ENCODE peak calls at places on chromosomes 7 and 10, in four cellular contexts. One of them, this sample, is unnamed. For H3K4me1, the result is how much of the 10 kb centered on the place peaks cover.

GRCh38 chr10:84177541-84178386 is 4.2 kb downstream of the GPR15LG start:
- DNase-seq in left ventricle myocardium inferior: peak
- DNase-seq in colonic mucosa: no peak
- DNase-seq in kidney: no peak
- DNase-seq in this sample: no peak

GRCh38 chr7:1028044-1028770 is 16.1 kb upstream of the GPR146 start:
- DNase-seq in colonic mucosa: peak
- DNase-seq in kidney: peak
- DNase-seq in left ventricle myocardium inferior: peak
- DNase-seq in this sample: peak

GRCh38 chr7:30800785-30801252 is 29.6 kb downstream of the MINDY4 start:
- DNase-seq in left ventricle myocardium inferior: no peak
- DNase-seq in kidney: no peak
- DNase-seq in colonic mucosa: peak
- DNase-seq in this sample: peak

GRCh38 chr10:35875281-35875680 is 233.2 kb upstream of the FZD8 start:
- DNase-seq in kidney: no peak
- DNase-seq in colonic mucosa: no peak
- DNase-seq in left ventricle myocardium inferior: no peak
- DNase-seq in this sample: no peak

GRCh38 chr7:96596120-96596826 is 113.4 kb downstream of the SEM1 start:
- DNase-seq in left ventricle myocardium inferior: no peak
- DNase-seq in colonic mucosa: no peak
- DNase-seq in kidney: no peak
- DNase-seq in this sample: no peak

GRCh38 chr10:128475686-128476410 is 349.6 kb upstream of the MKI67 start:
- DNase-seq in colonic mucosa: no peak
- DNase-seq in left ventricle myocardium inferior: no peak
- DNase-seq in kidney: peak
- DNase-seq in this sample: no peak

GRCh38 chr10:62893036-62893435 is 76.9 kb upstream of the EGR2 start:
- DNase-seq in kidney: no peak
- DNase-seq in left ventricle myocardium inferior: no peak
- DNase-seq in colonic mucosa: no peak
- DNase-seq in this sample: no peak

GRCh38 chr10:5553400-5554170 is 28.8 kb downstream of the CALML3 start:
- DNase-seq in left ventricle myocardium inferior: peak
- DNase-seq in kidney: peak
- DNase-seq in colonic mucosa: no peak
- DNase-seq in this sample: no peak

GRCh38 chr7:77917500-77918262 is 119.1 kb downstream of the PHTF2 start:
- DNase-seq in kidney: no peak
- DNase-seq in colonic mucosa: no peak
- DNase-seq in left ventricle myocardium inferior: no peak
- DNase-seq in this sample: no peak

GRCh38 chr7:98808751-98809460 is 60.9 kb downstream of the TMEM130 start:
- DNase-seq in left ventricle myocardium inferior: no peak
- DNase-seq in kidney: no peak
- DNase-seq in colonic mucosa: no peak
- DNase-seq in this sample: no peak

GRCh38 chr7:98352621-98353020 is 48.3 kb downstream of the BAIAP2L1 start:
- DNase-seq in left ventricle myocardium inferior: no peak
- DNase-seq in kidney: no peak
- DNase-seq in colonic mucosa: peak
- DNase-seq in this sample: no peak

GRCh38 chr10:95476482-95477174 is 84.5 kb downstream of the SORBS1 start:
- DNase-seq in kidney: no peak
- DNase-seq in left ventricle myocardium inferior: no peak
- DNase-seq in colonic mucosa: no peak
- DNase-seq in this sample: no peak

GRCh38 chr10:102429468-102429867 is 2.9 kb downstream of the CUEDC2 start:
- DNase-seq in colonic mucosa: no peak
- DNase-seq in kidney: no peak
- DNase-seq in left ventricle myocardium inferior: no peak
- DNase-seq in this sample: no peak

GRCh38 chr7:121485457-121486243 is 89.5 kb upstream of the FAM3C start:
- DNase-seq in colonic mucosa: no peak
- DNase-seq in kidney: no peak
- DNase-seq in left ventricle myocardium inferior: peak
- DNase-seq in this sample: no peak

GRCh38 chr7:35259555-35259954 is 5.7 kb upstream of the TBX20 start:
- DNase-seq in kidney: no peak
- DNase-seq in left ventricle myocardium inferior: no peak
- DNase-seq in colonic mucosa: no peak
- DNase-seq in this sample: no peak

GRCh38 chr10:98456043-98456570 is 9.4 kb upstream of the HPS1 start:
- DNase-seq in kidney: no peak
- DNase-seq in left ventricle myocardium inferior: no peak
- DNase-seq in colonic mucosa: no peak
- DNase-seq in this sample: no peak

GRCh38 chr7:133253522-133253882 is 624 bp downstream of the EXOC4 start:
- DNase-seq in kidney: no peak
- DNase-seq in left ventricle myocardium inferior: no peak
- DNase-seq in colonic mucosa: peak
- DNase-seq in this sample: no peak

GRCh38 chr10:119516381-119517234 is 25.9 kb downstream of the RGS10 start:
- DNase-seq in kidney: no peak
- DNase-seq in colonic mucosa: no peak
- DNase-seq in left ventricle myocardium inferior: no peak
- DNase-seq in this sample: peak

GRCh38 chr10:123236122-123236521 is 81.9 kb downstream of the BUB3 start:
- DNase-seq in left ventricle myocardium inferior: no peak
- DNase-seq in kidney: no peak
- DNase-seq in colonic mucosa: no peak
- DNase-seq in this sample: no peak

GRCh38 chr10:16314259-16314658 is 122.6 kb upstream of the PTER start:
- DNase-seq in colonic mucosa: no peak
- DNase-seq in left ventricle myocardium inferior: no peak
- DNase-seq in kidney: no peak
- DNase-seq in this sample: no peak

GRCh38 chr7:4299431-4299830 is 382.7 kb upstream of the FOXK1 start:
- DNase-seq in kidney: peak
- DNase-seq in left ventricle myocardium inferior: no peak
- DNase-seq in colonic mucosa: no peak
- DNase-seq in this sample: no peak

GRCh38 chr7:146658604-146659003 is 542.0 kb downstream of the CNTNAP2 start:
- DNase-seq in colonic mucosa: no peak
- DNase-seq in kidney: no peak
- DNase-seq in left ventricle myocardium inferior: no peak
- DNase-seq in this sample: no peak

GRCh38 chr7:140165422-140165821 is 11.4 kb downstream of the KDM7A start:
- DNase-seq in colonic mucosa: no peak
- DNase-seq in kidney: no peak
- DNase-seq in left ventricle myocardium inferior: no peak
- DNase-seq in this sample: no peak

GRCh38 chr10:104657458-104657857 is 16.4 kb downstream of the SORCS3 start:
- DNase-seq in colonic mucosa: no peak
- DNase-seq in left ventricle myocardium inferior: no peak
- DNase-seq in kidney: no peak
- DNase-seq in this sample: no peak

GRCh38 chr7:17369686-17370426 is 71.4 kb downstream of the AHR start:
- DNase-seq in kidney: no peak
- DNase-seq in colonic mucosa: no peak
- DNase-seq in left ventricle myocardium inferior: no peak
- DNase-seq in this sample: peak

GRCh38 chr7:48173983-48174382 is 2.7 kb downstream of the ABCA13 start:
- DNase-seq in left ventricle myocardium inferior: no peak
- DNase-seq in kidney: no peak
- DNase-seq in colonic mucosa: no peak
- DNase-seq in this sample: no peak

GRCh38 chr10:63738410-63738809 is 217.2 kb downstream of the REEP3 start:
- DNase-seq in kidney: no peak
- DNase-seq in colonic mucosa: no peak
- DNase-seq in left ventricle myocardium inferior: no peak
- DNase-seq in this sample: no peak

GRCh38 chr10:127549009-127549408 is at the start of gene NPS:
- DNase-seq in left ventricle myocardium inferior: no peak
- DNase-seq in colonic mucosa: no peak
- DNase-seq in kidney: no peak
- DNase-seq in this sample: no peak

GRCh38 chr10:104122273-104123107 is 519 bp downstream of the SFR1 start:
- DNase-seq in left ventricle myocardium inferior: peak
- DNase-seq in kidney: no peak
- DNase-seq in colonic mucosa: no peak
- DNase-seq in this sample: no peak

GRCh38 chr7:151494569-151495284 is 25.0 kb downstream of the RHEB start:
- DNase-seq in kidney: no peak
- DNase-seq in left ventricle myocardium inferior: no peak
- DNase-seq in colonic mucosa: no peak
- DNase-seq in this sample: no peak
- H3K4me3 ChIP-seq in kidney: no peak
- H3K4me3 ChIP-seq in left ventricle myocardium inferior: no peak
- H3K4me3 ChIP-seq in colonic mucosa: no peak
- H3K4me3 ChIP-seq in this sample: no peak

GRCh38 chr10:125033146-125033924 is 91.4 kb downstream of the ZRANB1 start:
- DNase-seq in colonic mucosa: no peak
- DNase-seq in kidney: no peak
- DNase-seq in left ventricle myocardium inferior: no peak
- DNase-seq in this sample: no peak

GRCh38 chr10:125034671-125035070 is 92.7 kb downstream of the ZRANB1 start:
- DNase-seq in left ventricle myocardium inferior: no peak
- DNase-seq in kidney: no peak
- DNase-seq in colonic mucosa: no peak
- DNase-seq in this sample: no peak

GRCh38 chr10:125037145-125037544 is 95.2 kb downstream of the ZRANB1 start:
- DNase-seq in kidney: peak
- DNase-seq in left ventricle myocardium inferior: no peak
- DNase-seq in colonic mucosa: peak
- DNase-seq in this sample: peak

GRCh38 chr10:125035588-125036298 is 93.8 kb downstream of the ZRANB1 start:
- DNase-seq in left ventricle myocardium inferior: no peak
- DNase-seq in colonic mucosa: no peak
- DNase-seq in kidney: no peak
- DNase-seq in this sample: no peak

GRCh38 chr10:125035136-125035535 is 93.2 kb downstream of the ZRANB1 start:
- DNase-seq in kidney: no peak
- DNase-seq in left ventricle myocardium inferior: no peak
- DNase-seq in colonic mucosa: no peak
- DNase-seq in this sample: no peak
- H3K4me1 ChIP-seq in kidney: under half
- H3K4me1 ChIP-seq in left ventricle myocardium inferior: half or more
- H3K4me1 ChIP-seq in colonic mucosa: under half
- H3K4me1 ChIP-seq in this sample: under half

DNA sequence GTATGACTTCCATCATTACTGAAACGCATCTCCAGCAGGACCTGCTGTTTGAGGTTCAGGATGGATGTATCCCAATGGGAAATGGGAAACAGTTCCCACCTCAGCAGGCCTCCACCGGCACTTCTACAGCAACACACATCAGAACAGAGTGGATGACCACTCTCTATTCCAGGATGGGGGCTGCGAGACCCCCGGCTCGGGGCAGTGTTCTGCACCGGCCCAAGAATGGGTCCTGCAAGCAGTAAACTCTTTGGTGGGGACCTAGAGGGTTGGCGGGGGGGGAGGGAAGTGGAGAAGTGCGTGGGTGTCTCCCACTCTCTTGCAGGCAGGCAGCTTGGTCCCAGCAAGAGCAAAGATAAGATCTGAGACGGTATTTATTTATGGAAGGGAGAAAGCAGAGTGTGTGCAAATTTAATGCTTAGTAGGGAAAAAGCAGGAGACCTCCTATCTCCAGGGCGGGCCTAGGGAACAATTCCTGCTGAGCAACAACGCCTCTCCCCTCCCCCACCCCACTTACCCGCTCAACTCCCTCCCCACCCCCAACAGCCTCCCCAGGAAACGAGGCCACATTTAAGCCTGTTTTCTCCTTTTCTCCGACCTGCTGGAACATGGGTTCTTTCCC is 4.0 kb downstream of the SFMBT2 start:
- DNase-seq in left ventricle myocardium inferior: peak
- DNase-seq in kidney: peak
- DNase-seq in colonic mucosa: no peak
- DNase-seq in this sample: no peak
- H3K4me3 ChIP-seq in left ventricle myocardium inferior: peak
- H3K4me3 ChIP-seq in kidney: peak
- H3K4me3 ChIP-seq in colonic mucosa: no peak
- H3K4me3 ChIP-seq in this sample: no peak

GRCh38 chr7:128361463-128362441 is at the start of gene PRRT4:
- DNase-seq in colonic mucosa: no peak
- DNase-seq in kidney: no peak
- DNase-seq in left ventricle myocardium inferior: peak
- DNase-seq in this sample: no peak
- H3K4me1 ChIP-seq in colonic mucosa: under half
- H3K4me1 ChIP-seq in kidney: under half
- H3K4me1 ChIP-seq in left ventricle myocardium inferior: under half
- H3K4me1 ChIP-seq in this sample: under half

DNA sequence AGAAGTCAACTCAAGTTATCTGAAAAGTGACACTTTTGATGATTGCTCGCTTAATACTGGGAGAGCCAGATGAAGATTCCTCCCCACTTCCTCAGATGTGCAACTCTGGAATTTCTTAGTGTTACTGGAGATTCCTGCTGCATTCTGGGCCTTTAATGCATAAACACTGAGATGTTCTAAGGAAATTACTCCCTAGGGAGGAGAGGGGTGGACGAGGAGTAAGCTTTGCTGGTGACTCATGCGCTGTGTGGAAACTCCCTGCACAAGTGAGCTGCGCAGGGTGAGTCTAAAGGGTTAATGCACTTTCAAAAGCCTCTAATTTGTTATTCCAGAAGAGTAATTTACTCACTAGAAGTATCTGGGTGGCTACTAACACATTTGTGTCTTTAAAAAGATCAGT is 46.3 kb downstream of the EGFR start:
- DNase-seq in kidney: peak
- DNase-seq in colonic mucosa: no peak
- DNase-seq in left ventricle myocardium inferior: no peak
- DNase-seq in this sample: peak
- H3K4me3 ChIP-seq in kidney: no peak
- H3K4me3 ChIP-seq in colonic mucosa: no peak
- H3K4me3 ChIP-seq in left ventricle myocardium inferior: no peak
- H3K4me3 ChIP-seq in this sample: no peak

GRCh38 chr10:77386833-77387232 is 250.8 kb downstream of the KCNMA1 start:
- DNase-seq in left ventricle myocardium inferior: no peak
- DNase-seq in kidney: no peak
- DNase-seq in colonic mucosa: no peak
- DNase-seq in this sample: no peak
- H3K4me1 ChIP-seq in left ventricle myocardium inferior: under half
- H3K4me1 ChIP-seq in kidney: under half
- H3K4me1 ChIP-seq in colonic mucosa: under half
- H3K4me1 ChIP-seq in this sample: under half

GRCh38 chr10:110672580-110672919 is 28.4 kb downstream of the RBM20 start:
- DNase-seq in kidney: no peak
- DNase-seq in colonic mucosa: no peak
- DNase-seq in left ventricle myocardium inferior: no peak
- DNase-seq in this sample: no peak

GRCh38 chr10:110680473-110681020 is 36.4 kb downstream of the RBM20 start:
- DNase-seq in colonic mucosa: no peak
- DNase-seq in left ventricle myocardium inferior: no peak
- DNase-seq in kidney: no peak
- DNase-seq in this sample: no peak

GRCh38 chr10:110679633-110680472 is 35.7 kb downstream of the RBM20 start:
- DNase-seq in colonic mucosa: no peak
- DNase-seq in left ventricle myocardium inferior: peak
- DNase-seq in kidney: no peak
- DNase-seq in this sample: no peak

GRCh38 chr10:110671788-110672579 is 27.8 kb downstream of the RBM20 start:
- DNase-seq in colonic mucosa: peak
- DNase-seq in kidney: peak
- DNase-seq in left ventricle myocardium inferior: peak
- DNase-seq in this sample: peak

GRCh38 chr10:110676016-110676415 is 31.9 kb downstream of the RBM20 start:
- DNase-seq in kidney: no peak
- DNase-seq in left ventricle myocardium inferior: no peak
- DNase-seq in colonic mucosa: no peak
- DNase-seq in this sample: no peak
- H3K4me3 ChIP-seq in kidney: no peak
- H3K4me3 ChIP-seq in left ventricle myocardium inferior: no peak
- H3K4me3 ChIP-seq in colonic mucosa: no peak
- H3K4me3 ChIP-seq in this sample: no peak

This sample was measured in lung.